ENCODE peak calls at places on chromosome 14, in four cellular contexts. One of them, this sample, is unnamed. For H3K4me1, the result is how much of the 10 kb centered on the place peaks cover.

GRCh38 chr14:26655128-26655527 is 57.3 kb upstream of the NOVA1 start:
- DNase-seq in IMR-90: no peak
- DNase-seq in H9: no peak
- DNase-seq in neuronal stem cell: no peak
- DNase-seq in this sample: no peak

GRCh38 chr14:35342160-35343010 is 50.2 kb downstream of the PSMA6 start:
- DNase-seq in neuronal stem cell: no peak
- DNase-seq in IMR-90: peak
- DNase-seq in H9: no peak
- DNase-seq in this sample: no peak

GRCh38 chr14:21990116-21990515 is 316.5 kb upstream of the OR4E1 start:
- DNase-seq in neuronal stem cell: no peak
- DNase-seq in IMR-90: no peak
- DNase-seq in H9: no peak
- DNase-seq in this sample: no peak

GRCh38 chr14:32559595-32559994 is 230.5 kb downstream of the AKAP6 start:
- DNase-seq in neuronal stem cell: no peak
- DNase-seq in H9: no peak
- DNase-seq in IMR-90: no peak
- DNase-seq in this sample: peak

GRCh38 chr14:63248211-63248610 is 44.0 kb downstream of the RHOJ start:
- DNase-seq in H9: no peak
- DNase-seq in IMR-90: peak
- DNase-seq in neuronal stem cell: no peak
- DNase-seq in this sample: peak

GRCh38 chr14:36690301-36691020 is 28.8 kb downstream of the PAX9 start:
- DNase-seq in IMR-90: peak
- DNase-seq in neuronal stem cell: no peak
- DNase-seq in H9: no peak
- DNase-seq in this sample: peak

GRCh38 chr14:75881986-75882385 is 99.8 kb downstream of the TGFB3 start:
- DNase-seq in H9: no peak
- DNase-seq in IMR-90: peak
- DNase-seq in neuronal stem cell: no peak
- DNase-seq in this sample: no peak

GRCh38 chr14:42459171-42459685 is 852.6 kb downstream of the LRFN5 start:
- DNase-seq in neuronal stem cell: no peak
- DNase-seq in H9: no peak
- DNase-seq in IMR-90: no peak
- DNase-seq in this sample: no peak

GRCh38 chr14:24734917-24735500 is 101.0 kb upstream of the GZMB start:
- DNase-seq in H9: no peak
- DNase-seq in IMR-90: peak
- DNase-seq in neuronal stem cell: peak
- DNase-seq in this sample: peak

GRCh38 chr14:30240002-30240401 is 312.4 kb upstream of the PRKD1 start:
- DNase-seq in IMR-90: no peak
- DNase-seq in neuronal stem cell: peak
- DNase-seq in H9: no peak
- DNase-seq in this sample: no peak

GRCh38 chr14:103871596-103872480 is 24.5 kb upstream of the PPP1R13B start:
- DNase-seq in neuronal stem cell: peak
- DNase-seq in IMR-90: no peak
- DNase-seq in H9: peak
- DNase-seq in this sample: no peak

GRCh38 chr14:84541008-84541407 is 988.9 kb upstream of the FLRT2 start:
- DNase-seq in neuronal stem cell: no peak
- DNase-seq in H9: no peak
- DNase-seq in IMR-90: no peak
- DNase-seq in this sample: no peak

GRCh38 chr14:100664841-100665425 is 61.8 kb upstream of the DLK1 start:
- DNase-seq in H9: no peak
- DNase-seq in neuronal stem cell: no peak
- DNase-seq in IMR-90: peak
- DNase-seq in this sample: no peak

GRCh38 chr14:70714055-70714550 is 72.4 kb downstream of the TTC9 start:
- DNase-seq in IMR-90: peak
- DNase-seq in H9: no peak
- DNase-seq in neuronal stem cell: peak
- DNase-seq in this sample: peak

GRCh38 chr14:94689218-94689984 is 77.2 kb downstream of the SERPINA3 start:
- DNase-seq in neuronal stem cell: peak
- DNase-seq in H9: peak
- DNase-seq in IMR-90: peak
- DNase-seq in this sample: peak

GRCh38 chr14:62957562-62957961 is 87.7 kb downstream of the KCNH5 start:
- DNase-seq in H9: no peak
- DNase-seq in neuronal stem cell: no peak
- DNase-seq in IMR-90: peak
- DNase-seq in this sample: peak

GRCh38 chr14:82855912-82856381 is 1322.3 kb upstream of the SEL1L start:
- DNase-seq in H9: no peak
- DNase-seq in neuronal stem cell: peak
- DNase-seq in IMR-90: peak
- DNase-seq in this sample: peak

GRCh38 chr14:103889313-103890051 is 38.8 kb upstream of the TDRD9 start:
- DNase-seq in neuronal stem cell: no peak
- DNase-seq in IMR-90: peak
- DNase-seq in H9: no peak
- DNase-seq in this sample: no peak

GRCh38 chr14:32913725-32914124 is 25.0 kb upstream of the NPAS3 start:
- DNase-seq in IMR-90: no peak
- DNase-seq in neuronal stem cell: no peak
- DNase-seq in H9: no peak
- DNase-seq in this sample: peak

GRCh38 chr14:22427771-22428228 is 161.2 kb downstream of the DAD1 start:
- DNase-seq in IMR-90: peak
- DNase-seq in H9: no peak
- DNase-seq in neuronal stem cell: no peak
- DNase-seq in this sample: peak

GRCh38 chr14:103136388-103137271 is 13.4 kb downstream of the TNFAIP2 start:
- DNase-seq in neuronal stem cell: no peak
- DNase-seq in IMR-90: peak
- DNase-seq in H9: peak
- DNase-seq in this sample: peak

GRCh38 chr14:24834951-24835350 is 201.0 kb upstream of the GZMB start:
- DNase-seq in neuronal stem cell: no peak
- DNase-seq in H9: no peak
- DNase-seq in IMR-90: peak
- DNase-seq in this sample: no peak

GRCh38 chr14:34911209-34912150 is 36.3 kb upstream of the BAZ1A start:
- DNase-seq in H9: no peak
- DNase-seq in IMR-90: peak
- DNase-seq in neuronal stem cell: no peak
- DNase-seq in this sample: peak

GRCh38 chr14:26255213-26255612 is 342.6 kb downstream of the NOVA1 start:
- DNase-seq in IMR-90: peak
- DNase-seq in H9: no peak
- DNase-seq in neuronal stem cell: no peak
- DNase-seq in this sample: peak

GRCh38 chr14:82710257-82710841 is 1176.7 kb upstream of the SEL1L start:
- DNase-seq in neuronal stem cell: peak
- DNase-seq in IMR-90: peak
- DNase-seq in H9: peak
- DNase-seq in this sample: peak

GRCh38 chr14:22844221-22845102 is 8.1 kb downstream of the MMP14 start:
- DNase-seq in IMR-90: no peak
- DNase-seq in neuronal stem cell: no peak
- DNase-seq in H9: no peak
- DNase-seq in this sample: no peak

GRCh38 chr14:95470942-95471499 is 45.4 kb downstream of the SYNE3 start:
- DNase-seq in neuronal stem cell: no peak
- DNase-seq in IMR-90: no peak
- DNase-seq in H9: no peak
- DNase-seq in this sample: no peak

GRCh38 chr14:61454545-61454944 is 133.2 kb downstream of the PRKCH start:
- DNase-seq in IMR-90: no peak
- DNase-seq in H9: no peak
- DNase-seq in neuronal stem cell: no peak
- DNase-seq in this sample: no peak
- H4K91ac ChIP-seq in IMR-90: no peak
- H4K91ac ChIP-seq in H9: no peak
- H4K91ac ChIP-seq in neuronal stem cell: no peak
- H4K91ac ChIP-seq in this sample: no peak

DNA sequence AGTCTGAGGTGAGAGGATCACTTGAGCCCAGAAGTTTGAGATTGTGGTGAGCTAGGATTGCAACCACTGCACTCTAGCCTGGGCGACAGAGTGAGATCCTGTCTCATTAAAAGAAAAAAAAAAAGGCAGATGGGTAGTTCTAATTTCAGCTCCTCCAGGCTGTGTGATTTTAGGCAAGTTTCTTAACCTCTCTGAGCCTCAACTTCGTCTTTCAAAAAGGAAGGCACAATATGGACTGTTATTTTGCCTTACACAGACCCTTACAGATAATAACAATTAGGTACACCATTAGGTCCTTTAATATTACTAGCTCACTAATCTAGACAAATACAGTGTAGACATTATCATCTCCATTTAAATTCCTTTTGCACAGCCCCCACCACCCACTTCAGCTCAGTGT is 4.8 kb upstream of the CCDC177 start:
- DNase-seq in H9: no peak
- DNase-seq in IMR-90: no peak
- DNase-seq in neuronal stem cell: no peak
- DNase-seq in this sample: no peak
- H3K4ac ChIP-seq in H9: no peak
- H3K4ac ChIP-seq in IMR-90: no peak
- H3K4ac ChIP-seq in neuronal stem cell: no peak
- H3K4ac ChIP-seq in this sample: no peak

GRCh38 chr14:92902191-92902590 is 20.8 kb upstream of the CHGA start:
- DNase-seq in neuronal stem cell: no peak
- DNase-seq in H9: no peak
- DNase-seq in IMR-90: no peak
- DNase-seq in this sample: no peak
- H3K4me1 ChIP-seq in neuronal stem cell: under half
- H3K4me1 ChIP-seq in H9: under half
- H3K4me1 ChIP-seq in IMR-90: under half
- H3K4me1 ChIP-seq in this sample: under half

GRCh38 chr14:105182296-105183020 is 1.3 kb upstream of the NUDT14 start:
- DNase-seq in H9: no peak
- DNase-seq in IMR-90: no peak
- DNase-seq in neuronal stem cell: no peak
- DNase-seq in this sample: no peak
- H4K91ac ChIP-seq in H9: no peak
- H4K91ac ChIP-seq in IMR-90: no peak
- H4K91ac ChIP-seq in neuronal stem cell: no peak
- H4K91ac ChIP-seq in this sample: peak

GRCh38 chr14:76981670-76982069 is 46.8 kb downstream of the IRF2BPL start:
- DNase-seq in H9: no peak
- DNase-seq in IMR-90: no peak
- DNase-seq in neuronal stem cell: no peak
- DNase-seq in this sample: no peak
- H3K4ac ChIP-seq in H9: no peak
- H3K4ac ChIP-seq in IMR-90: no peak
- H3K4ac ChIP-seq in neuronal stem cell: no peak
- H3K4ac ChIP-seq in this sample: no peak

GRCh38 chr14:98175436-98175835 is 1096.6 kb downstream of the BCL11B start:
- DNase-seq in neuronal stem cell: no peak
- DNase-seq in IMR-90: no peak
- DNase-seq in H9: no peak
- DNase-seq in this sample: no peak
- H3K4me1 ChIP-seq in neuronal stem cell: under half
- H3K4me1 ChIP-seq in IMR-90: under half
- H3K4me1 ChIP-seq in H9: under half
- H3K4me1 ChIP-seq in this sample: under half

DNA sequence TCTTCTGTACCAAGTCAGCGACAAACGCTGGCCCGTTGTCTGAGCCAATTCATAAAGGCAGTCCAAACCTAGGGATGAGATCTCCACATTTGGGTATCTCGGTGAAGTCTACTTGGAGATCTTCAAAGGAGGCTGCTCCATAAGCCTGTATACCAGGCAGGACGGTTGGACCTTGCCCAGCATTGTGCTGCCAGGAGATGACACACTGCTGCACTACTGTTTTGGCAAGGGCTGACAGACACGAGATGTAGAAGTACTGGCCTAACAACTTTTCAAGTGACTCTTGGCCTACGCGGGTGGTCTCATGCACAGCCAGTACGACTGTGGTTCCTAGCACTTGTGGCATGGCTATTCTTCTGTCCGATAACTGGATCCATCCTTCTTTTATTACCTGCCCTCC is 135.3 kb downstream of the SLC38A6 start:
- DNase-seq in IMR-90: no peak
- DNase-seq in neuronal stem cell: no peak
- DNase-seq in H9: no peak
- DNase-seq in this sample: no peak
- H4K91ac ChIP-seq in IMR-90: no peak
- H4K91ac ChIP-seq in neuronal stem cell: no peak
- H4K91ac ChIP-seq in H9: no peak
- H4K91ac ChIP-seq in this sample: no peak

DNA sequence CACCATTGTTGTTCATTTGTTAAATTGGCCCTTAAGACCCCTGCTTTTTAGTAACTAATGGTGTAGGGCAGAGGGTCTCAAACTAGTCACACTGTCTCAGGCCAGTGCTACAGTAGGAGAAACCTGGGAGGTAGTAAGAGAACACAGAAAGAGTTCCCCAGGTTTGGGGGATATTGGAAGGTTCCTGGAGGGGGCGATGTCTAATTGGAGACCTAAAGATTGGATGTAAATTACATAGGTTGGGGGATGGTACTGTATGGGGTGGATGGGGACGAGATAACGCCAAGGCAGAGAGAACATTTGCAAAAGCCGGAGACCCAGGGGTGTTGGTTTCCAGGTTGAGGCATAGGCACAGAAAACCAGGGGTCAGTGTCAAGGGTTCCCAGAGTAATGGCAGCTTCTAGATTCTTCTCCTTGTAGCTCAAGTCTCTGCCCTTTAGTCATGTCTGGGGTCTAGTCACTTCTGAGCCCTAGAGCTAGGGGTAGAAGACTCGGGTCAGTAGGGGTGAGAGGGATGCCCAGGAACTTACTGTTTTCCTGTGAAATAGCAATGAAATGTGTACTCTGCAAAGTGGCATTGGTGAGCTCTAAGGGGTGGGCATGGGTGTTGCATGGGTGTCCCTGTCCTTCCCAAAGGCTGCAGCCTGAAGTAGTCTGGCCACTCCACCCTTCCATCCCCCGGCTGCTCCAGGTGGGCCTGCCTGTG is 21.8 kb downstream of the PLEKHG3 start:
- DNase-seq in IMR-90: no peak
- DNase-seq in neuronal stem cell: no peak
- DNase-seq in H9: no peak
- DNase-seq in this sample: no peak
- H3K4ac ChIP-seq in IMR-90: no peak
- H3K4ac ChIP-seq in neuronal stem cell: no peak
- H3K4ac ChIP-seq in H9: no peak
- H3K4ac ChIP-seq in this sample: no peak

DNA sequence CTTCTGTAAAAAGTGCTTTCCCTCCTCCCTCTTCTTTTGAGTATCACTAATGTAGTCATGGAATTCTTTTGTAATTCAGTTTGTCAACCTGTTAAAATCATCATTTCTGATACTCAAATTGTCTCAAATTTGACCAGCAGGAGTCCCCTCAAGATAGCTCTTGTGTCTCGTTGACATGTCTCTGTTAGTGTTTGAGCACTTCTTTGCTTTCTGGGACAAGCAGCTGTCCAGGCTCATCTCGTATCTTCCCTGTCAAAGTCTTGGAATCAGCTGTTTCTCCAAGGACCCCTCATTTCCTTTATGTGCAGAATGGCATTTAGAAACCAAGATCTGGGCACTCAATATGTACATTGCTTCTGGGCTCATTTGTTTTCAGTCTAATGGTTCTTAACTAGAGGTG is 10.7 kb downstream of the CIPC start:
- DNase-seq in neuronal stem cell: no peak
- DNase-seq in H9: no peak
- DNase-seq in IMR-90: no peak
- DNase-seq in this sample: no peak
- H3K4me1 ChIP-seq in neuronal stem cell: under half
- H3K4me1 ChIP-seq in H9: under half
- H3K4me1 ChIP-seq in IMR-90: under half
- H3K4me1 ChIP-seq in this sample: under half

GRCh38 chr14:68395585-68395984 is 397.3 kb downstream of the ZFP36L1 start:
- DNase-seq in neuronal stem cell: no peak
- DNase-seq in IMR-90: peak
- DNase-seq in H9: no peak
- DNase-seq in this sample: peak
- H4K91ac ChIP-seq in neuronal stem cell: no peak
- H4K91ac ChIP-seq in IMR-90: peak
- H4K91ac ChIP-seq in H9: no peak
- H4K91ac ChIP-seq in this sample: no peak

This sample was measured in mesenchymal stem cell.